ENCODE peak calls at places on chromosomes 6 and 20, in ten cellular contexts. One of them, this sample, is unnamed.

GRCh38 chr6:119284861-119285521 is 64.6 kb downstream of the MAN1A1 start:
- DNase-seq in memory B cell: no peak
- DNase-seq in HFF-Myc: no peak
- DNase-seq in activated naive CD4-positive, alpha-beta T cell: no peak
- DNase-seq in activated CD4-positive, alpha-beta T cell treated with anti-CD3 and anti-CD28 coated beads, Interleukin-2, amount 50 U/mL, for 24 hours: no peak
- DNase-seq in erythroblast: peak
- DNase-seq in stimulated activated effector memory CD8-positive, alpha-beta T cell treated with anti-CD3 and anti-CD28 coated beads, Interleukin-12 subunit alpha, Interleukin-12 subunit beta, amount 100 ng/mL, for 72 hours: no peak
- DNase-seq in stimulated activated CD4-positive, alpha-beta T cell treated with anti-CD3 and anti-CD28 coated beads, Interleukin-4, amount 100 ng/mL, for 1 hour: no peak
- DNase-seq in AG09309: no peak
- DNase-seq in activated CD8-positive, alpha-beta memory T cell treated with anti-CD3 and anti-CD28 coated beads for 4 hours: no peak
- DNase-seq in this sample: no peak

GRCh38 chr6:94454231-94454630 is 1034.9 kb upstream of the EPHA7 start:
- DNase-seq in memory B cell: no peak
- DNase-seq in HFF-Myc: no peak
- DNase-seq in activated naive CD4-positive, alpha-beta T cell: no peak
- DNase-seq in activated CD4-positive, alpha-beta T cell treated with anti-CD3 and anti-CD28 coated beads, Interleukin-2, amount 50 U/mL, for 24 hours: no peak
- DNase-seq in erythroblast: no peak
- DNase-seq in stimulated activated effector memory CD8-positive, alpha-beta T cell treated with anti-CD3 and anti-CD28 coated beads, Interleukin-12 subunit alpha, Interleukin-12 subunit beta, amount 100 ng/mL, for 72 hours: no peak
- DNase-seq in stimulated activated CD4-positive, alpha-beta T cell treated with anti-CD3 and anti-CD28 coated beads, Interleukin-4, amount 100 ng/mL, for 1 hour: no peak
- DNase-seq in AG09309: no peak
- DNase-seq in activated CD8-positive, alpha-beta memory T cell treated with anti-CD3 and anti-CD28 coated beads for 4 hours: no peak
- DNase-seq in this sample: no peak

GRCh38 chr6:53530346-53530745 is 14.6 kb downstream of the GCLC start:
- DNase-seq in memory B cell: no peak
- DNase-seq in HFF-Myc: no peak
- DNase-seq in activated naive CD4-positive, alpha-beta T cell: no peak
- DNase-seq in activated CD4-positive, alpha-beta T cell treated with anti-CD3 and anti-CD28 coated beads, Interleukin-2, amount 50 U/mL, for 24 hours: no peak
- DNase-seq in erythroblast: no peak
- DNase-seq in stimulated activated effector memory CD8-positive, alpha-beta T cell treated with anti-CD3 and anti-CD28 coated beads, Interleukin-12 subunit alpha, Interleukin-12 subunit beta, amount 100 ng/mL, for 72 hours: no peak
- DNase-seq in stimulated activated CD4-positive, alpha-beta T cell treated with anti-CD3 and anti-CD28 coated beads, Interleukin-4, amount 100 ng/mL, for 1 hour: no peak
- DNase-seq in AG09309: no peak
- DNase-seq in activated CD8-positive, alpha-beta memory T cell treated with anti-CD3 and anti-CD28 coated beads for 4 hours: no peak
- DNase-seq in this sample: no peak

GRCh38 chr20:64115171-64115911 is 8.0 kb upstream of the NPBWR2 start:
- DNase-seq in memory B cell: no peak
- DNase-seq in HFF-Myc: no peak
- DNase-seq in activated naive CD4-positive, alpha-beta T cell: no peak
- DNase-seq in activated CD4-positive, alpha-beta T cell treated with anti-CD3 and anti-CD28 coated beads, Interleukin-2, amount 50 U/mL, for 24 hours: no peak
- DNase-seq in erythroblast: no peak
- DNase-seq in stimulated activated effector memory CD8-positive, alpha-beta T cell treated with anti-CD3 and anti-CD28 coated beads, Interleukin-12 subunit alpha, Interleukin-12 subunit beta, amount 100 ng/mL, for 72 hours: no peak
- DNase-seq in stimulated activated CD4-positive, alpha-beta T cell treated with anti-CD3 and anti-CD28 coated beads, Interleukin-4, amount 100 ng/mL, for 1 hour: no peak
- DNase-seq in AG09309: no peak
- DNase-seq in activated CD8-positive, alpha-beta memory T cell treated with anti-CD3 and anti-CD28 coated beads for 4 hours: no peak
- DNase-seq in this sample: peak

GRCh38 chr20:63009988-63010769 is 3.4 kb upstream of the BHLHE23 start:
- DNase-seq in memory B cell: peak
- DNase-seq in HFF-Myc: no peak
- DNase-seq in activated naive CD4-positive, alpha-beta T cell: peak
- DNase-seq in activated CD4-positive, alpha-beta T cell treated with anti-CD3 and anti-CD28 coated beads, Interleukin-2, amount 50 U/mL, for 24 hours: peak
- DNase-seq in erythroblast: no peak
- DNase-seq in stimulated activated effector memory CD8-positive, alpha-beta T cell treated with anti-CD3 and anti-CD28 coated beads, Interleukin-12 subunit alpha, Interleukin-12 subunit beta, amount 100 ng/mL, for 72 hours: peak
- DNase-seq in stimulated activated CD4-positive, alpha-beta T cell treated with anti-CD3 and anti-CD28 coated beads, Interleukin-4, amount 100 ng/mL, for 1 hour: peak
- DNase-seq in AG09309: no peak
- DNase-seq in activated CD8-positive, alpha-beta memory T cell treated with anti-CD3 and anti-CD28 coated beads for 4 hours: peak
- DNase-seq in this sample: peak

GRCh38 chr6:25199544-25199943 is 79.6 kb upstream of the CARMIL1 start:
- DNase-seq in memory B cell: no peak
- DNase-seq in HFF-Myc: no peak
- DNase-seq in activated naive CD4-positive, alpha-beta T cell: no peak
- DNase-seq in activated CD4-positive, alpha-beta T cell treated with anti-CD3 and anti-CD28 coated beads, Interleukin-2, amount 50 U/mL, for 24 hours: no peak
- DNase-seq in erythroblast: no peak
- DNase-seq in stimulated activated effector memory CD8-positive, alpha-beta T cell treated with anti-CD3 and anti-CD28 coated beads, Interleukin-12 subunit alpha, Interleukin-12 subunit beta, amount 100 ng/mL, for 72 hours: no peak
- DNase-seq in stimulated activated CD4-positive, alpha-beta T cell treated with anti-CD3 and anti-CD28 coated beads, Interleukin-4, amount 100 ng/mL, for 1 hour: no peak
- DNase-seq in AG09309: no peak
- DNase-seq in activated CD8-positive, alpha-beta memory T cell treated with anti-CD3 and anti-CD28 coated beads for 4 hours: no peak
- DNase-seq in this sample: no peak

GRCh38 chr6:31829633-31830492 is 2.3 kb downstream of the HSPA1B start:
- DNase-seq in memory B cell: peak
- DNase-seq in HFF-Myc: no peak
- DNase-seq in activated naive CD4-positive, alpha-beta T cell: no peak
- DNase-seq in activated CD4-positive, alpha-beta T cell treated with anti-CD3 and anti-CD28 coated beads, Interleukin-2, amount 50 U/mL, for 24 hours: no peak
- DNase-seq in erythroblast: peak
- DNase-seq in stimulated activated effector memory CD8-positive, alpha-beta T cell treated with anti-CD3 and anti-CD28 coated beads, Interleukin-12 subunit alpha, Interleukin-12 subunit beta, amount 100 ng/mL, for 72 hours: no peak
- DNase-seq in stimulated activated CD4-positive, alpha-beta T cell treated with anti-CD3 and anti-CD28 coated beads, Interleukin-4, amount 100 ng/mL, for 1 hour: no peak
- DNase-seq in AG09309: no peak
- DNase-seq in activated CD8-positive, alpha-beta memory T cell treated with anti-CD3 and anti-CD28 coated beads for 4 hours: no peak
- DNase-seq in this sample: no peak

GRCh38 chr6:35552285-35552917 is 39.7 kb upstream of the TULP1 start:
- DNase-seq in memory B cell: peak
- DNase-seq in HFF-Myc: peak
- DNase-seq in activated naive CD4-positive, alpha-beta T cell: peak
- DNase-seq in activated CD4-positive, alpha-beta T cell treated with anti-CD3 and anti-CD28 coated beads, Interleukin-2, amount 50 U/mL, for 24 hours: peak
- DNase-seq in erythroblast: peak
- DNase-seq in stimulated activated effector memory CD8-positive, alpha-beta T cell treated with anti-CD3 and anti-CD28 coated beads, Interleukin-12 subunit alpha, Interleukin-12 subunit beta, amount 100 ng/mL, for 72 hours: peak
- DNase-seq in stimulated activated CD4-positive, alpha-beta T cell treated with anti-CD3 and anti-CD28 coated beads, Interleukin-4, amount 100 ng/mL, for 1 hour: peak
- DNase-seq in AG09309: no peak
- DNase-seq in activated CD8-positive, alpha-beta memory T cell treated with anti-CD3 and anti-CD28 coated beads for 4 hours: peak
- DNase-seq in this sample: peak

GRCh38 chr6:157669747-157670216 is 153.3 kb upstream of the SNX9 start:
- DNase-seq in memory B cell: no peak
- DNase-seq in HFF-Myc: no peak
- DNase-seq in activated naive CD4-positive, alpha-beta T cell: no peak
- DNase-seq in activated CD4-positive, alpha-beta T cell treated with anti-CD3 and anti-CD28 coated beads, Interleukin-2, amount 50 U/mL, for 24 hours: no peak
- DNase-seq in erythroblast: no peak
- DNase-seq in stimulated activated effector memory CD8-positive, alpha-beta T cell treated with anti-CD3 and anti-CD28 coated beads, Interleukin-12 subunit alpha, Interleukin-12 subunit beta, amount 100 ng/mL, for 72 hours: no peak
- DNase-seq in stimulated activated CD4-positive, alpha-beta T cell treated with anti-CD3 and anti-CD28 coated beads, Interleukin-4, amount 100 ng/mL, for 1 hour: peak
- DNase-seq in AG09309: peak
- DNase-seq in activated CD8-positive, alpha-beta memory T cell treated with anti-CD3 and anti-CD28 coated beads for 4 hours: no peak
- DNase-seq in this sample: peak

GRCh38 chr20:35200255-35200654 is 26.2 kb upstream of the MMP24 start:
- DNase-seq in memory B cell: no peak
- DNase-seq in HFF-Myc: no peak
- DNase-seq in activated naive CD4-positive, alpha-beta T cell: no peak
- DNase-seq in activated CD4-positive, alpha-beta T cell treated with anti-CD3 and anti-CD28 coated beads, Interleukin-2, amount 50 U/mL, for 24 hours: no peak
- DNase-seq in erythroblast: no peak
- DNase-seq in stimulated activated effector memory CD8-positive, alpha-beta T cell treated with anti-CD3 and anti-CD28 coated beads, Interleukin-12 subunit alpha, Interleukin-12 subunit beta, amount 100 ng/mL, for 72 hours: no peak
- DNase-seq in stimulated activated CD4-positive, alpha-beta T cell treated with anti-CD3 and anti-CD28 coated beads, Interleukin-4, amount 100 ng/mL, for 1 hour: no peak
- DNase-seq in AG09309: peak
- DNase-seq in activated CD8-positive, alpha-beta memory T cell treated with anti-CD3 and anti-CD28 coated beads for 4 hours: no peak
- DNase-seq in this sample: no peak

GRCh38 chr6:35050988-35051330 is 90.2 kb downstream of the TCP11 start:
- DNase-seq in memory B cell: no peak
- DNase-seq in HFF-Myc: no peak
- DNase-seq in activated naive CD4-positive, alpha-beta T cell: no peak
- DNase-seq in activated CD4-positive, alpha-beta T cell treated with anti-CD3 and anti-CD28 coated beads, Interleukin-2, amount 50 U/mL, for 24 hours: no peak
- DNase-seq in erythroblast: no peak
- DNase-seq in stimulated activated effector memory CD8-positive, alpha-beta T cell treated with anti-CD3 and anti-CD28 coated beads, Interleukin-12 subunit alpha, Interleukin-12 subunit beta, amount 100 ng/mL, for 72 hours: no peak
- DNase-seq in stimulated activated CD4-positive, alpha-beta T cell treated with anti-CD3 and anti-CD28 coated beads, Interleukin-4, amount 100 ng/mL, for 1 hour: no peak
- DNase-seq in AG09309: no peak
- DNase-seq in activated CD8-positive, alpha-beta memory T cell treated with anti-CD3 and anti-CD28 coated beads for 4 hours: no peak
- DNase-seq in this sample: no peak

GRCh38 chr6:29651413-29652197 is 5.3 kb upstream of the MOG start:
- DNase-seq in memory B cell: no peak
- DNase-seq in HFF-Myc: no peak
- DNase-seq in activated naive CD4-positive, alpha-beta T cell: no peak
- DNase-seq in activated CD4-positive, alpha-beta T cell treated with anti-CD3 and anti-CD28 coated beads, Interleukin-2, amount 50 U/mL, for 24 hours: no peak
- DNase-seq in erythroblast: peak
- DNase-seq in stimulated activated effector memory CD8-positive, alpha-beta T cell treated with anti-CD3 and anti-CD28 coated beads, Interleukin-12 subunit alpha, Interleukin-12 subunit beta, amount 100 ng/mL, for 72 hours: no peak
- DNase-seq in stimulated activated CD4-positive, alpha-beta T cell treated with anti-CD3 and anti-CD28 coated beads, Interleukin-4, amount 100 ng/mL, for 1 hour: no peak
- DNase-seq in AG09309: no peak
- DNase-seq in activated CD8-positive, alpha-beta memory T cell treated with anti-CD3 and anti-CD28 coated beads for 4 hours: no peak
- DNase-seq in this sample: no peak

GRCh38 chr20:400451-401275 is 7.4 kb upstream of the RBCK1 start:
- DNase-seq in memory B cell: no peak
- DNase-seq in HFF-Myc: no peak
- DNase-seq in activated naive CD4-positive, alpha-beta T cell: no peak
- DNase-seq in activated CD4-positive, alpha-beta T cell treated with anti-CD3 and anti-CD28 coated beads, Interleukin-2, amount 50 U/mL, for 24 hours: no peak
- DNase-seq in erythroblast: peak
- DNase-seq in stimulated activated effector memory CD8-positive, alpha-beta T cell treated with anti-CD3 and anti-CD28 coated beads, Interleukin-12 subunit alpha, Interleukin-12 subunit beta, amount 100 ng/mL, for 72 hours: no peak
- DNase-seq in stimulated activated CD4-positive, alpha-beta T cell treated with anti-CD3 and anti-CD28 coated beads, Interleukin-4, amount 100 ng/mL, for 1 hour: no peak
- DNase-seq in AG09309: no peak
- DNase-seq in activated CD8-positive, alpha-beta memory T cell treated with anti-CD3 and anti-CD28 coated beads for 4 hours: no peak
- DNase-seq in this sample: no peak

GRCh38 chr6:44661631-44662030 is 274.1 kb downstream of the CDC5L start:
- DNase-seq in memory B cell: no peak
- DNase-seq in HFF-Myc: no peak
- DNase-seq in activated naive CD4-positive, alpha-beta T cell: no peak
- DNase-seq in activated CD4-positive, alpha-beta T cell treated with anti-CD3 and anti-CD28 coated beads, Interleukin-2, amount 50 U/mL, for 24 hours: no peak
- DNase-seq in erythroblast: no peak
- DNase-seq in stimulated activated effector memory CD8-positive, alpha-beta T cell treated with anti-CD3 and anti-CD28 coated beads, Interleukin-12 subunit alpha, Interleukin-12 subunit beta, amount 100 ng/mL, for 72 hours: no peak
- DNase-seq in stimulated activated CD4-positive, alpha-beta T cell treated with anti-CD3 and anti-CD28 coated beads, Interleukin-4, amount 100 ng/mL, for 1 hour: no peak
- DNase-seq in AG09309: no peak
- DNase-seq in activated CD8-positive, alpha-beta memory T cell treated with anti-CD3 and anti-CD28 coated beads for 4 hours: no peak
- DNase-seq in this sample: no peak

GRCh38 chr20:23096073-23096472 is 9.9 kb upstream of the CD93 start:
- DNase-seq in memory B cell: no peak
- DNase-seq in HFF-Myc: no peak
- DNase-seq in activated naive CD4-positive, alpha-beta T cell: no peak
- DNase-seq in activated CD4-positive, alpha-beta T cell treated with anti-CD3 and anti-CD28 coated beads, Interleukin-2, amount 50 U/mL, for 24 hours: no peak
- DNase-seq in erythroblast: no peak
- DNase-seq in stimulated activated effector memory CD8-positive, alpha-beta T cell treated with anti-CD3 and anti-CD28 coated beads, Interleukin-12 subunit alpha, Interleukin-12 subunit beta, amount 100 ng/mL, for 72 hours: no peak
- DNase-seq in stimulated activated CD4-positive, alpha-beta T cell treated with anti-CD3 and anti-CD28 coated beads, Interleukin-4, amount 100 ng/mL, for 1 hour: no peak
- DNase-seq in AG09309: no peak
- DNase-seq in activated CD8-positive, alpha-beta memory T cell treated with anti-CD3 and anti-CD28 coated beads for 4 hours: no peak
- DNase-seq in this sample: no peak

GRCh38 chr6:37624121-37624520 is 73.6 kb downstream of the MDGA1 start:
- DNase-seq in memory B cell: no peak
- DNase-seq in HFF-Myc: no peak
- DNase-seq in activated naive CD4-positive, alpha-beta T cell: no peak
- DNase-seq in activated CD4-positive, alpha-beta T cell treated with anti-CD3 and anti-CD28 coated beads, Interleukin-2, amount 50 U/mL, for 24 hours: no peak
- DNase-seq in erythroblast: no peak
- DNase-seq in stimulated activated effector memory CD8-positive, alpha-beta T cell treated with anti-CD3 and anti-CD28 coated beads, Interleukin-12 subunit alpha, Interleukin-12 subunit beta, amount 100 ng/mL, for 72 hours: no peak
- DNase-seq in stimulated activated CD4-positive, alpha-beta T cell treated with anti-CD3 and anti-CD28 coated beads, Interleukin-4, amount 100 ng/mL, for 1 hour: no peak
- DNase-seq in AG09309: no peak
- DNase-seq in activated CD8-positive, alpha-beta memory T cell treated with anti-CD3 and anti-CD28 coated beads for 4 hours: no peak
- DNase-seq in this sample: no peak

GRCh38 chr20:36467076-36467999 is 74.0 kb upstream of the MYL9 start:
- DNase-seq in memory B cell: no peak
- DNase-seq in HFF-Myc: no peak
- DNase-seq in activated naive CD4-positive, alpha-beta T cell: no peak
- DNase-seq in activated CD4-positive, alpha-beta T cell treated with anti-CD3 and anti-CD28 coated beads, Interleukin-2, amount 50 U/mL, for 24 hours: no peak
- DNase-seq in erythroblast: no peak
- DNase-seq in stimulated activated effector memory CD8-positive, alpha-beta T cell treated with anti-CD3 and anti-CD28 coated beads, Interleukin-12 subunit alpha, Interleukin-12 subunit beta, amount 100 ng/mL, for 72 hours: no peak
- DNase-seq in stimulated activated CD4-positive, alpha-beta T cell treated with anti-CD3 and anti-CD28 coated beads, Interleukin-4, amount 100 ng/mL, for 1 hour: peak
- DNase-seq in AG09309: no peak
- DNase-seq in activated CD8-positive, alpha-beta memory T cell treated with anti-CD3 and anti-CD28 coated beads for 4 hours: no peak
- DNase-seq in this sample: peak

GRCh38 chr20:543369-544152 is at the start of gene CSNK2A1:
- DNase-seq in memory B cell: peak
- DNase-seq in HFF-Myc: peak
- DNase-seq in activated naive CD4-positive, alpha-beta T cell: peak
- DNase-seq in activated CD4-positive, alpha-beta T cell treated with anti-CD3 and anti-CD28 coated beads, Interleukin-2, amount 50 U/mL, for 24 hours: peak
- DNase-seq in erythroblast: peak
- DNase-seq in stimulated activated effector memory CD8-positive, alpha-beta T cell treated with anti-CD3 and anti-CD28 coated beads, Interleukin-12 subunit alpha, Interleukin-12 subunit beta, amount 100 ng/mL, for 72 hours: peak
- DNase-seq in stimulated activated CD4-positive, alpha-beta T cell treated with anti-CD3 and anti-CD28 coated beads, Interleukin-4, amount 100 ng/mL, for 1 hour: peak
- DNase-seq in AG09309: peak
- DNase-seq in activated CD8-positive, alpha-beta memory T cell treated with anti-CD3 and anti-CD28 coated beads for 4 hours: peak
- DNase-seq in this sample: peak

GRCh38 chr6:7881765-7882500 is 28.7 kb downstream of the TXNDC5 start:
- DNase-seq in memory B cell: no peak
- DNase-seq in HFF-Myc: no peak
- DNase-seq in activated naive CD4-positive, alpha-beta T cell: no peak
- DNase-seq in activated CD4-positive, alpha-beta T cell treated with anti-CD3 and anti-CD28 coated beads, Interleukin-2, amount 50 U/mL, for 24 hours: no peak
- DNase-seq in erythroblast: no peak
- DNase-seq in stimulated activated effector memory CD8-positive, alpha-beta T cell treated with anti-CD3 and anti-CD28 coated beads, Interleukin-12 subunit alpha, Interleukin-12 subunit beta, amount 100 ng/mL, for 72 hours: no peak
- DNase-seq in stimulated activated CD4-positive, alpha-beta T cell treated with anti-CD3 and anti-CD28 coated beads, Interleukin-4, amount 100 ng/mL, for 1 hour: no peak
- DNase-seq in AG09309: no peak
- DNase-seq in activated CD8-positive, alpha-beta memory T cell treated with anti-CD3 and anti-CD28 coated beads for 4 hours: no peak
- DNase-seq in this sample: no peak

GRCh38 chr6:101302593-101302992 is 90.9 kb upstream of the GRIK2 start:
- DNase-seq in memory B cell: no peak
- DNase-seq in HFF-Myc: no peak
- DNase-seq in activated naive CD4-positive, alpha-beta T cell: no peak
- DNase-seq in activated CD4-positive, alpha-beta T cell treated with anti-CD3 and anti-CD28 coated beads, Interleukin-2, amount 50 U/mL, for 24 hours: no peak
- DNase-seq in erythroblast: no peak
- DNase-seq in stimulated activated effector memory CD8-positive, alpha-beta T cell treated with anti-CD3 and anti-CD28 coated beads, Interleukin-12 subunit alpha, Interleukin-12 subunit beta, amount 100 ng/mL, for 72 hours: no peak
- DNase-seq in stimulated activated CD4-positive, alpha-beta T cell treated with anti-CD3 and anti-CD28 coated beads, Interleukin-4, amount 100 ng/mL, for 1 hour: no peak
- DNase-seq in AG09309: no peak
- DNase-seq in activated CD8-positive, alpha-beta memory T cell treated with anti-CD3 and anti-CD28 coated beads for 4 hours: no peak
- DNase-seq in this sample: no peak

This sample was measured in stomach.